ENCODE peak calls at places on chromosomes 1 and 21, in four cellular contexts. H is LoVo, T is GM04503, A is cardiac muscle cell. R is an unnamed sample.

GRCh38 chr21:46196733-46197132 is 12.5 kb upstream of the SPATC1L start:
- DNase-seq in H (no peak), T (no peak), A (no peak), R (no peak)

GRCh38 chr1:53320646-53321045 is 7.2 kb downstream of the LRP8 start:
- DNase-seq in H (no peak), T (no peak), A (no peak), R (no peak)

GRCh38 chr1:11535316-11535715 is 56.4 kb downstream of the DISP3 start:
- DNase-seq in H (no peak), T (no peak), A (no peak), R (no peak)

GRCh38 chr1:17822741-17823426 is 67.8 kb downstream of the ACTL8 start:
- DNase-seq in H (no peak), T (no peak), A (no peak), R (no peak)

GRCh38 chr1:230758705-230759354 is 11.6 kb downstream of the CAPN9 start:
- DNase-seq in H (no peak), T (no peak), A (no peak), R (no peak)

GRCh38 chr1:3863231-3863935 is 6.1 kb downstream of the DFFB start:
- DNase-seq in H (no peak), T (no peak), A (no peak), R (no peak)

GRCh38 chr1:36084502-36085115 is 715 bp downstream of the TEKT2 start:
- DNase-seq in H (no peak), T (no peak), A (no peak), R (no peak)

GRCh38 chr1:78831731-78832360 is 174.7 kb downstream of the ADGRL4 start:
- DNase-seq in H (no peak), T (peak), A (peak), R (no peak)

GRCh38 chr1:43058545-43059360 is 100.1 kb upstream of the SLC2A1 start:
- DNase-seq in H (no peak), T (no peak), A (peak), R (no peak)

GRCh38 chr1:162179121-162179520 is 109.6 kb downstream of the NOS1AP start:
- DNase-seq in H (peak), T (no peak), A (no peak), R (peak)

GRCh38 chr1:2635271-2636010 is 2.6 kb upstream of the MMEL1 start:
- DNase-seq in H (no peak), T (no peak), A (no peak), R (no peak)

GRCh38 chr1:63705058-63705457 is 68.8 kb upstream of the ROR1 start:
- DNase-seq in H (no peak), T (no peak), A (no peak), R (no peak)

GRCh38 chr1:147627435-147628110 is 42.8 kb downstream of the ACP6 start:
- DNase-seq in H (peak), T (no peak), A (peak), R (peak)